ENCODE peak calls at places on chromosome 21, in five cellular contexts. One of them, this sample, is unnamed.

GRCh38 chr21:22516230-22516629 is 1518.0 kb downstream of the NCAM2 start:
- DNase-seq in tibial nerve: no peak
- DNase-seq in mesendoderm: no peak
- DNase-seq in fibroblast of pulmonary artery: no peak
- DNase-seq in NCI-H2081: no peak
- DNase-seq in this sample: no peak

GRCh38 chr21:42376338-42376982 is 10.1 kb upstream of the TFF1 start:
- DNase-seq in tibial nerve: no peak
- DNase-seq in mesendoderm: no peak
- DNase-seq in fibroblast of pulmonary artery: no peak
- DNase-seq in NCI-H2081: no peak
- DNase-seq in this sample: no peak

GRCh38 chr21:33760641-33761103 is 118.4 kb downstream of the ITSN1 start:
- DNase-seq in tibial nerve: no peak
- DNase-seq in mesendoderm: no peak
- DNase-seq in fibroblast of pulmonary artery: peak
- DNase-seq in NCI-H2081: no peak
- DNase-seq in this sample: no peak

GRCh38 chr21:28099296-28099695 is 893.4 kb downstream of the LTN1 start:
- DNase-seq in tibial nerve: no peak
- DNase-seq in mesendoderm: no peak
- DNase-seq in fibroblast of pulmonary artery: peak
- DNase-seq in NCI-H2081: no peak
- DNase-seq in this sample: no peak

GRCh38 chr21:37230632-37231246 is 36.4 kb downstream of the VPS26C start:
- DNase-seq in tibial nerve: no peak
- DNase-seq in mesendoderm: no peak
- DNase-seq in fibroblast of pulmonary artery: no peak
- DNase-seq in NCI-H2081: no peak
- DNase-seq in this sample: no peak

GRCh38 chr21:39852021-39852721 is 15.1 kb upstream of the PCP4 start:
- DNase-seq in tibial nerve: no peak
- DNase-seq in mesendoderm: peak
- DNase-seq in fibroblast of pulmonary artery: no peak
- DNase-seq in NCI-H2081: no peak
- DNase-seq in this sample: no peak

GRCh38 chr21:28699591-28700259 is 293.0 kb downstream of the LTN1 start:
- DNase-seq in tibial nerve: no peak
- DNase-seq in mesendoderm: no peak
- DNase-seq in fibroblast of pulmonary artery: no peak
- DNase-seq in NCI-H2081: no peak
- DNase-seq in this sample: no peak

GRCh38 chr21:32562426-32562825 is 22.9 kb downstream of the TCP10L start:
- DNase-seq in tibial nerve: peak
- DNase-seq in mesendoderm: peak
- DNase-seq in fibroblast of pulmonary artery: peak
- DNase-seq in NCI-H2081: no peak
- DNase-seq in this sample: peak

GRCh38 chr21:16587671-16588379 is 858.0 kb downstream of the USP25 start:
- DNase-seq in tibial nerve: peak
- DNase-seq in mesendoderm: no peak
- DNase-seq in fibroblast of pulmonary artery: peak
- DNase-seq in NCI-H2081: no peak
- DNase-seq in this sample: no peak

GRCh38 chr21:42509239-42509638 is 4.4 kb upstream of the SLC37A1 start:
- DNase-seq in tibial nerve: no peak
- DNase-seq in mesendoderm: no peak
- DNase-seq in fibroblast of pulmonary artery: no peak
- DNase-seq in NCI-H2081: no peak
- DNase-seq in this sample: no peak

GRCh38 chr21:41768371-41769042 is 1.7 kb upstream of the RIPK4 start:
- DNase-seq in tibial nerve: no peak
- DNase-seq in mesendoderm: peak
- DNase-seq in fibroblast of pulmonary artery: peak
- DNase-seq in NCI-H2081: no peak
- DNase-seq in this sample: no peak

GRCh38 chr21:15682977-15683376 is 46.8 kb upstream of the USP25 start:
- DNase-seq in tibial nerve: no peak
- DNase-seq in mesendoderm: no peak
- DNase-seq in fibroblast of pulmonary artery: peak
- DNase-seq in NCI-H2081: no peak
- DNase-seq in this sample: no peak

GRCh38 chr21:45487891-45488600 is 54.2 kb downstream of the SLC19A1 start:
- DNase-seq in tibial nerve: no peak
- DNase-seq in mesendoderm: no peak
- DNase-seq in fibroblast of pulmonary artery: no peak
- DNase-seq in NCI-H2081: no peak
- DNase-seq in this sample: no peak

GRCh38 chr21:45073301-45074047 is 906 bp upstream of the ADARB1 start:
- DNase-seq in tibial nerve: no peak
- DNase-seq in mesendoderm: no peak
- DNase-seq in fibroblast of pulmonary artery: no peak
- DNase-seq in NCI-H2081: no peak
- DNase-seq in this sample: peak

GRCh38 chr21:33828083-33828482 is 87.5 kb downstream of the ATP5PO start:
- DNase-seq in tibial nerve: no peak
- DNase-seq in mesendoderm: no peak
- DNase-seq in fibroblast of pulmonary artery: no peak
- DNase-seq in NCI-H2081: no peak
- DNase-seq in this sample: no peak

GRCh38 chr21:42678618-42679295 is 25.3 kb downstream of the PDE9A start:
- DNase-seq in tibial nerve: no peak
- DNase-seq in mesendoderm: no peak
- DNase-seq in fibroblast of pulmonary artery: no peak
- DNase-seq in NCI-H2081: no peak
- DNase-seq in this sample: no peak

GRCh38 chr21:21383126-21383525 is 384.9 kb downstream of the NCAM2 start:
- DNase-seq in tibial nerve: no peak
- DNase-seq in mesendoderm: no peak
- DNase-seq in fibroblast of pulmonary artery: peak
- DNase-seq in NCI-H2081: no peak
- DNase-seq in this sample: no peak

GRCh38 chr21:45146301-45146700 is 71.9 kb downstream of the ADARB1 start:
- DNase-seq in tibial nerve: no peak
- DNase-seq in mesendoderm: no peak
- DNase-seq in fibroblast of pulmonary artery: no peak
- DNase-seq in NCI-H2081: no peak
- DNase-seq in this sample: no peak